ENCODE peak calls at places on chromosomes 16 and 17, in five cellular contexts. K, C, O, T and X are unnamed samples.

GRCh38 chr16:89485701-89486246 is 4.6 kb downstream of the ANKRD11 start:
- DNase-seq in C (no peak), T (no peak), O (no peak), K (no peak), X (no peak)

GRCh38 chr16:28010671-28011070 is 52.8 kb downstream of the GSG1L start:
- DNase-seq in K (no peak), C (no peak), T (no peak), O (no peak), X (no peak)

GRCh38 chr16:27315333-27316037 is 1.7 kb downstream of the IL4R start:
- DNase-seq in O (no peak), T (no peak), C (no peak), K (peak; percentile 58), X (peak; percentile 19)

GRCh38 chr17:37082461-37082860 is 133.7 kb downstream of the AATF start:
- DNase-seq in O (no peak), K (no peak), T (no peak), C (no peak), X (no peak)

GRCh38 chr17:3004150-3004801 is 59.1 kb downstream of the OR1D5 start:
- DNase-seq in O (peak; percentile 6), K (peak; percentile 98), T (no peak), C (peak; percentile 61), X (no peak)

GRCh38 chr17:35749560-35750412 is 3.3 kb downstream of the GAS2L2 start:
- DNase-seq in T (no peak), K (no peak), O (no peak), C (no peak), X (peak; percentile 44)

GRCh38 chr17:42975265-42975664 is 4.6 kb downstream of the PTGES3L start:
- DNase-seq in T (no peak), C (no peak), K (no peak), O (no peak), X (no peak)

GRCh38 chr17:78839173-78839761 is 1.3 kb downstream of the USP36 start:
- DNase-seq in T (no peak), K (peak; percentile 46), O (no peak), C (no peak), X (no peak)

GRCh38 chr16:68434654-68435210 is 13.6 kb downstream of the SMPD3 start:
- DNase-seq in K (no peak), C (no peak), O (no peak), T (no peak), X (no peak)

GRCh38 chr16:1012722-1013592 is 31.4 kb downstream of the SOX8 start:
- DNase-seq in T (no peak), C (no peak), K (no peak), O (no peak), X (no peak)

GRCh38 chr17:62898239-62898864 is 67.7 kb upstream of the TANC2 start:
- DNase-seq in T (no peak), C (no peak), O (no peak), K (no peak), X (no peak)

GRCh38 chr17:81050645-81051625 is 16.0 kb downstream of the BAIAP2 start:
- DNase-seq in C (no peak), O (no peak), K (no peak), T (no peak), X (no peak)

GRCh38 chr17:61337247-61337812 is 62.3 kb upstream of the TBX2 start:
- DNase-seq in O (no peak), T (no peak), C (no peak), K (no peak), X (no peak)

GRCh38 chr16:66006485-66006884 is 360.0 kb upstream of the CDH5 start:
- DNase-seq in C (no peak), T (no peak), O (no peak), K (no peak), X (no peak)

GRCh38 chr16:68085259-68086071 is at the start of gene NFATC3:
- DNase-seq in C (no peak), K (peak; percentile 34), T (peak; percentile 98), O (peak; percentile 97), X (peak; percentile 98)

GRCh38 chr17:35245196-35245486 is 2.3 kb downstream of the SLFN5 start:
- DNase-seq in K (peak; percentile 63), T (no peak), O (no peak), C (peak; percentile 68), X (no peak)

GRCh38 chr16:12959072-12959471 is 57.7 kb downstream of the SHISA9 start:
- DNase-seq in C (no peak), T (no peak), K (no peak), O (no peak), X (no peak)

GRCh38 chr16:78127130-78127529 is 27.7 kb downstream of the WWOX start:
- DNase-seq in C (no peak), T (no peak), O (no peak), K (no peak), X (no peak)

GRCh38 chr16:78106659-78107058 is 7.2 kb downstream of the WWOX start:
- DNase-seq in O (no peak), K (no peak), T (no peak), C (no peak), X (no peak)

GRCh38 chr17:77909816-77910215 is 48.7 kb upstream of the TNRC6C start:
- DNase-seq in O (no peak), C (no peak), K (no peak), T (no peak), X (no peak)

GRCh38 chr17:76736349-76737081 is 616 bp downstream of the SRSF2 start:
- DNase-seq in K (no peak), C (no peak), T (peak; percentile 44), O (no peak), X (peak; percentile 70)

GRCh38 chr16:49860593-49860992 is 4.7 kb upstream of the ZNF423 start:
- DNase-seq in C (no peak), T (no peak), K (no peak), O (no peak), X (no peak)

GRCh38 chr17:50267074-50267841 is 7.0 kb upstream of the TMEM92 start:
- DNase-seq in O (no peak), K (no peak), T (no peak), C (no peak), X (no peak)

GRCh38 chr17:39393732-39394131 is 7.7 kb downstream of the FBXL20 start:
- DNase-seq in T (no peak), C (no peak), O (no peak), K (no peak), X (no peak)

GRCh38 chr17:11273596-11273995 is 32.6 kb downstream of the SHISA6 start:
- DNase-seq in T (no peak), K (no peak), O (no peak), C (no peak), X (no peak)

GRCh38 chr16:29925173-29925804 is 737 bp downstream of the KCTD13 start:
- DNase-seq in T (no peak), K (no peak), C (no peak), O (no peak), X (no peak)

GRCh38 chr16:80074329-80074728 is 466.5 kb upstream of the DYNLRB2 start:
- DNase-seq in C (no peak), T (no peak), K (no peak), O (no peak), X (no peak)